ENCODE peak calls at places on chromosome 18, in eight cellular contexts. F is AG04450, M is MM.1S, I is colonic mucosa, N is foreskin fibroblast, G is HCT116, B is psoas muscle, Z is fibroblast of pulmonary artery. T is an unnamed sample.

GRCh38 chr18:55314615-55315237 is 273.3 kb downstream of the TCF4 start:
- DNase-seq in F (no peak), M (no peak), I (no peak), N (no peak), G (no peak), B (no peak), Z (no peak), T (no peak)

GRCh38 chr18:32104516-32104915 is 12.8 kb downstream of the RNF138 start:
- DNase-seq in F (no peak), M (no peak), I (no peak), N (no peak), G (no peak), B (no peak), Z (no peak), T (no peak)

GRCh38 chr18:60019463-60019840 is 119.7 kb downstream of the PMAIP1 start:
- DNase-seq in F (peak), M (no peak), I (no peak), N (peak), G (no peak), B (no peak), Z (peak), T (peak)

GRCh38 chr18:78986018-78986481 is 6.4 kb downstream of the SALL3 start:
- DNase-seq in F (no peak), M (no peak), I (no peak), N (no peak), G (peak), B (no peak), Z (peak), T (no peak)

GRCh38 chr18:79796016-79796415 is 1.7 kb upstream of the KCNG2 start:
- DNase-seq in F (no peak), M (no peak), I (no peak), N (no peak), G (no peak), B (no peak), Z (peak), T (no peak)

GRCh38 chr18:59198215-59198614 is 21.7 kb upstream of the GRP start:
- DNase-seq in F (no peak), M (no peak), I (no peak), N (no peak), G (no peak), B (no peak), Z (no peak), T (no peak)

GRCh38 chr18:27860701-27861107 is 316.2 kb downstream of the CDH2 start:
- DNase-seq in F (no peak), M (peak), I (no peak), N (no peak), G (no peak), B (no peak), Z (no peak), T (no peak)

GRCh38 chr18:36196239-36196995 is 9.1 kb downstream of the MOCOS start:
- DNase-seq in F (no peak), M (no peak), I (no peak), N (no peak), G (no peak), B (no peak), Z (no peak), T (no peak)

DNA sequence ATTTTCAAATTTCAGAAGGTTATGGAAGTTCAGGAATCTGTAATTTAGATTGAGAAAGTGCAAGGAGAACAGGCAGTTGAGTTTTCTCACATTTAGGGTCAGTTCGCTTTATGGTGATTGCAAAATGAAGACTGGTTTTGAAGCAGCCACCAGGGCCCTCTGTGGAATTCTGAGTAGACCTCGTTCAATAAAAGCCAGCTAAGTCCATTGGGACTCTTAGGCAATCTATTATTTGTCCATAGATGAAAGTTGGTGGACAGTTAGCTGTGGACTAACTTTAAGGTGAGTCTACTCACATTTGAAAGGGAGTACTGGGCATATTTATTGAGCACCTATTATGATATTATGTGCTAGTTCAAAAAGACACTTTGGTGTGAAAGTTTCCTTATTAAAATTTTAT is 266.3 kb upstream of the LINC00305 start:
- DNase-seq in F (no peak), M (no peak), I (no peak), N (no peak), G (no peak), B (no peak), Z (no peak), T (no peak)
- TF ChIP-seq CTCF in F (no peak), M (no peak), I (no peak), N (no peak), G (no peak), B (no peak), Z (no peak), T (no peak)

GRCh38 chr18:75204978-75205759 is 3.8 kb downstream of the PTGR3 start:
- DNase-seq in F (no peak), M (no peak), I (no peak), N (no peak), G (no peak), B (peak), Z (no peak), T (no peak)
- H3K4me3 ChIP-seq in F (peak), M (no peak), I (peak), N (peak), G (no peak), B (peak), Z (peak), T (peak)

DNA sequence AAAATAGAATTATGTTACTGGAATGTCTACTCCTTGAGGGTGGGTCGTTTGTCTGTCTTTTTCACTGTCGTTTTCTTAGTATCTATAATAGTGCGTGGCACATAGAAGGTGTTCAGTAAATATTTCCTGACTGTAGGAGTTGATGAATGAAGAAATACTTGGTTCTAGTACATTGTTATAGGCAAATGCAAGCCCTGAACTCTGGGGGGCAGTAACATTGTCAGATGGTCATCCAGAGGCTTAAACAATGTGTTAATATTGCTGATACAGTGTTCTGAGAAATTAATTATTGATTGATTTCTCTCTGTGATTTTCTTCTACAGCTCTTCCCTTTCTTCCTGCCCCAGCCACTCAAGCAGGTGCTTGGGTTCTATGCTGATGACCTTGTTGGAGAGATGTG is 24.4 kb upstream of the THOC1 start:
- DNase-seq in F (no peak), M (no peak), I (no peak), N (no peak), G (no peak), B (no peak), Z (peak), T (no peak)
- TF ChIP-seq CTCF in F (peak), M (no peak), I (no peak), N (peak), G (peak), B (no peak), Z (peak), T (no peak)

DNA sequence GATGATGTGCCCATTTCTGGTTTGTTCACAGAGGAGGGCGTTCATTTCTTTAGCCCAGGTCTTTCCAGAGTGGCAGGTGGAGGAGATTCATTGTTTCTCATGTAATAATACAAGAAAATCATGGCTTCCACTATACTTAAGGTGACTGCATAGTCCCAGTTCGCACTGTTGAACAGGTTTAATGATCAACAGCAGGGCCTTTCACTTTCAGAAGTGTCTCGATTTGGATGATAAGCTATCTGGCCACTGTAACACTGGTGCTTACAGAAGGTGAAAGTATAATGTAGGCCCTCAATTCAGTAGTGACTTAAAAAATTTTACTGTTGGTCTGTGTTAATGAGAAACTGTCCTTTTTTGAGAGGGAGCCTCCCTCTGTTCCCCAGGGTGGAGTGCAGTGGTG is 1.4 kb downstream of the RMC1 start:
- DNase-seq in F (no peak), M (peak), I (no peak), N (no peak), G (no peak), B (no peak), Z (no peak), T (no peak)
- H3K4me3 ChIP-seq in F (peak), M (peak), I (peak), N (peak), G (peak), B (peak), Z (peak), T (peak)

GRCh38 chr18:76658627-76659026 is 163.6 kb upstream of the ZNF516 start:
- DNase-seq in F (no peak), M (no peak), I (no peak), N (no peak), G (no peak), B (no peak), Z (no peak), T (no peak)
- TF ChIP-seq CTCF in F (peak), M (no peak), I (no peak), N (peak), G (peak), B (no peak), Z (peak), T (peak)

GRCh38 chr18:2169656-2170055 is 401.6 kb downstream of the METTL4 start:
- DNase-seq in F (no peak), M (no peak), I (no peak), N (no peak), G (no peak), B (no peak), Z (no peak), T (no peak)
- H3K4me3 ChIP-seq in F (no peak), M (no peak), I (no peak), N (no peak), G (no peak), B (no peak), Z (no peak), T (no peak)

T was measured in HFF-Myc.